ENCODE peak calls at places on chromosome 17, in four cellular contexts. One of them, this sample, is unnamed.

GRCh38 chr17:47305302-47305923 is 18.3 kb upstream of the EFCAB13 start:
- DNase-seq in upper lobe of right lung: no peak
- DNase-seq in Karpas-422: no peak
- DNase-seq in activated naive CD4-positive, alpha-beta T cell treated with anti-CD3 and anti-CD28 coated beads, Interleukin-2, amount 50 U/mL, for 16 hours: no peak
- DNase-seq in this sample: no peak

GRCh38 chr17:40090234-40091111 is 9.9 kb downstream of the NR1D1 start:
- DNase-seq in Karpas-422: no peak
- DNase-seq in activated naive CD4-positive, alpha-beta T cell treated with anti-CD3 and anti-CD28 coated beads, Interleukin-2, amount 50 U/mL, for 16 hours: no peak
- DNase-seq in upper lobe of right lung: no peak
- DNase-seq in this sample: no peak

GRCh38 chr17:82487898-82488297 is 29.4 kb downstream of the NARF start:
- DNase-seq in Karpas-422: no peak
- DNase-seq in activated naive CD4-positive, alpha-beta T cell treated with anti-CD3 and anti-CD28 coated beads, Interleukin-2, amount 50 U/mL, for 16 hours: no peak
- DNase-seq in upper lobe of right lung: peak
- DNase-seq in this sample: no peak

GRCh38 chr17:81665205-81666091 is 957 bp downstream of the OXLD1 start:
- DNase-seq in activated naive CD4-positive, alpha-beta T cell treated with anti-CD3 and anti-CD28 coated beads, Interleukin-2, amount 50 U/mL, for 16 hours: peak
- DNase-seq in Karpas-422: peak
- DNase-seq in upper lobe of right lung: peak
- DNase-seq in this sample: peak

GRCh38 chr17:9802701-9803100 is 11.3 kb upstream of the DHRS7C start:
- DNase-seq in activated naive CD4-positive, alpha-beta T cell treated with anti-CD3 and anti-CD28 coated beads, Interleukin-2, amount 50 U/mL, for 16 hours: no peak
- DNase-seq in upper lobe of right lung: no peak
- DNase-seq in Karpas-422: no peak
- DNase-seq in this sample: no peak

GRCh38 chr17:13761221-13761620 is 159.5 kb upstream of the HS3ST3A1 start:
- DNase-seq in upper lobe of right lung: no peak
- DNase-seq in Karpas-422: no peak
- DNase-seq in activated naive CD4-positive, alpha-beta T cell treated with anti-CD3 and anti-CD28 coated beads, Interleukin-2, amount 50 U/mL, for 16 hours: no peak
- DNase-seq in this sample: no peak

GRCh38 chr17:78617371-78618061 is 40.3 kb upstream of the DNAH17 start:
- DNase-seq in Karpas-422: no peak
- DNase-seq in activated naive CD4-positive, alpha-beta T cell treated with anti-CD3 and anti-CD28 coated beads, Interleukin-2, amount 50 U/mL, for 16 hours: no peak
- DNase-seq in upper lobe of right lung: no peak
- DNase-seq in this sample: peak

GRCh38 chr17:3808701-3809100 is 7.7 kb upstream of the ITGAE start:
- DNase-seq in upper lobe of right lung: no peak
- DNase-seq in activated naive CD4-positive, alpha-beta T cell treated with anti-CD3 and anti-CD28 coated beads, Interleukin-2, amount 50 U/mL, for 16 hours: no peak
- DNase-seq in Karpas-422: no peak
- DNase-seq in this sample: no peak

GRCh38 chr17:7885357-7886226 is 3.0 kb upstream of the CHD3 start:
- DNase-seq in upper lobe of right lung: peak
- DNase-seq in activated naive CD4-positive, alpha-beta T cell treated with anti-CD3 and anti-CD28 coated beads, Interleukin-2, amount 50 U/mL, for 16 hours: peak
- DNase-seq in Karpas-422: peak
- DNase-seq in this sample: no peak

GRCh38 chr17:7327501-7327900 is 1.6 kb downstream of the NEURL4 start:
- DNase-seq in Karpas-422: no peak
- DNase-seq in activated naive CD4-positive, alpha-beta T cell treated with anti-CD3 and anti-CD28 coated beads, Interleukin-2, amount 50 U/mL, for 16 hours: no peak
- DNase-seq in upper lobe of right lung: no peak
- DNase-seq in this sample: no peak

GRCh38 chr17:2701161-2701995 is 10.2 kb downstream of the CLUH start:
- DNase-seq in activated naive CD4-positive, alpha-beta T cell treated with anti-CD3 and anti-CD28 coated beads, Interleukin-2, amount 50 U/mL, for 16 hours: peak
- DNase-seq in upper lobe of right lung: peak
- DNase-seq in Karpas-422: no peak
- DNase-seq in this sample: peak

GRCh38 chr17:48672340-48672739 is 46.2 kb upstream of the HOXB9 start:
- DNase-seq in Karpas-422: no peak
- DNase-seq in upper lobe of right lung: no peak
- DNase-seq in activated naive CD4-positive, alpha-beta T cell treated with anti-CD3 and anti-CD28 coated beads, Interleukin-2, amount 50 U/mL, for 16 hours: no peak
- DNase-seq in this sample: no peak

This sample was measured in chondrocyte.